ENCODE peak calls at places on chromosome 20, in seven cellular contexts. D is hepatocyte; W is HFF-Myc; H is CD4-positive, alpha-beta T cell; A is IMR-90; P is tibial artery; K is fibroblast of the aortic adventitia. R is an unnamed sample.

GRCh38 chr20:4815618-4816017 is 93.9 kb downstream of the PRND start:
- DNase-seq in D (no peak), W (no peak), H (no peak), A (no peak), P (no peak), K (no peak), R (no peak)

GRCh38 chr20:32440758-32441078 is 82.6 kb downstream of the ASXL1 start:
- DNase-seq in D (no peak), W (no peak), H (no peak), A (no peak), P (no peak), K (no peak), R (no peak)

GRCh38 chr20:25238319-25239037 is 9.4 kb upstream of the PYGB start:
- DNase-seq in D (no peak), W (no peak), H (no peak), A (peak), P (no peak), K (peak), R (no peak)

GRCh38 chr20:36084897-36085617 is 69.5 kb upstream of the EPB41L1 start:
- DNase-seq in D (peak), W (no peak), H (no peak), A (no peak), P (no peak), K (peak), R (no peak)

GRCh38 chr20:52242237-52243230 is 51.0 kb upstream of the ZFP64 start:
- DNase-seq in D (peak), W (no peak), H (no peak), A (peak), P (no peak), K (peak), R (no peak)

GRCh38 chr20:54340206-54340605 is 132.3 kb downstream of the PFDN4 start:
- DNase-seq in D (no peak), W (no peak), H (no peak), A (peak), P (no peak), K (peak), R (no peak)

GRCh38 chr20:33005132-33005566 is 916 bp upstream of the SUN5 start:
- DNase-seq in D (no peak), W (peak), H (no peak), A (peak), P (no peak), K (no peak), R (no peak)

GRCh38 chr20:51446656-51447055 is 95.9 kb downstream of the NFATC2 start:
- DNase-seq in D (peak), W (peak), H (no peak), A (peak), P (peak), K (peak), R (no peak)

GRCh38 chr20:711526-711925 is 35.9 kb upstream of the SCRT2 start:
- DNase-seq in D (no peak), W (no peak), H (no peak), A (no peak), P (no peak), K (no peak), R (no peak)

GRCh38 chr20:63381781-63382431 is 20.8 kb upstream of the CHRNA4 start:
- DNase-seq in D (peak), W (no peak), H (peak), A (no peak), P (no peak), K (no peak), R (peak)

GRCh38 chr20:56453347-56453746 is 15.1 kb upstream of the RTF2 start:
- DNase-seq in D (no peak), W (no peak), H (no peak), A (no peak), P (no peak), K (no peak), R (no peak)

GRCh38 chr20:373171-373890 is 7.2 kb upstream of the TRIB3 start:
- DNase-seq in D (peak), W (peak), H (no peak), A (peak), P (no peak), K (peak), R (no peak)

GRCh38 chr20:38260025-38260377 is 534 bp downstream of the KIAA1755 start:
- DNase-seq in D (no peak), W (no peak), H (no peak), A (no peak), P (no peak), K (peak), R (no peak)

GRCh38 chr20:36819662-36820061 is 46.1 kb upstream of the DSN1 start:
- DNase-seq in D (no peak), W (no peak), H (no peak), A (no peak), P (no peak), K (no peak), R (no peak)

GRCh38 chr20:57392512-57393271 is 1.5 kb downstream of the RBM38 start:
- DNase-seq in D (no peak), W (no peak), H (peak), A (no peak), P (no peak), K (no peak), R (peak)

GRCh38 chr20:61898405-61898804 is 167.3 kb downstream of the TAF4 start:
- DNase-seq in D (no peak), W (no peak), H (no peak), A (no peak), P (no peak), K (no peak), R (no peak)
- TF ChIP-seq CTCF in D (no peak), W (no peak), H (no peak), A (no peak), P (no peak), K (no peak), R (no peak)

GRCh38 chr20:19022118-19022575 is 190.3 kb upstream of the SLC24A3 start:
- DNase-seq in D (no peak), W (no peak), H (no peak), A (no peak), P (no peak), K (no peak), R (no peak)

GRCh38 chr20:19021406-19022117 is 190.9 kb upstream of the SLC24A3 start:
- DNase-seq in D (no peak), W (no peak), H (no peak), A (no peak), P (no peak), K (no peak), R (no peak)

GRCh38 chr20:19017104-19017690 is 195.2 kb upstream of the SLC24A3 start:
- DNase-seq in D (no peak), W (no peak), H (no peak), A (no peak), P (no peak), K (no peak), R (no peak)

GRCh38 chr20:19022791-19023448 is 189.5 kb upstream of the SLC24A3 start:
- DNase-seq in D (no peak), W (no peak), H (no peak), A (no peak), P (no peak), K (no peak), R (no peak)

DNA sequence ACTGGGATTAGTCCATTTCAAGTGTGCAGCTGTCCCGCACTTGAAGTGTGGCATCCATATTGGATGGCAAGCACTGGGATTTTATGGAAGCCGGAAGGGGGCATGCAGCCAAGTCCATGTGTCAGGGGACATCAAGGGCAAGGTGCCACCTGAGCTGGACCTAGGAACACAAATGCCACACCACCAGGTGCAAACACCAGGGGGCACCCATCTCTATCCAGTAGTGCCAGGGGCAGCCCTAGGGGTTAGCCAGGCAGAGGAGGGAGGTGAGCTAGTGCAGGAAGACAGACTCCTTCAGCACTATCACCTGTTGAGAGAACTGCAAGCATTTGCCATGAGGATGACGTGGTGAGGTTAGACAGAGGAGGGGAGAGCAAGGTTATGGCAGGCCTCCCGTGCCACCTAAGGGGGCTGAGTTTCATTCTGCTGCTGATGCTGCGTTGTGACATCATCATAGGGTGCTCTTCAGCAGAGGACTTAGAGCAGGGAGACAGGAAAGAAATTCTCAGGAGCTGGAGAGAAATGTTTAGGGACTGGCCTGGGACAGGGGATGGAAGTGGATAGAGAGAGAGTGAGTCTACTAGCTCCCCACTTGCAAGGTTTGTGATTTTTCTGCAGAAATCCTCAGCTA is 192.6 kb upstream of the SLC24A3 start:
- DNase-seq in D (no peak), W (no peak), H (no peak), A (no peak), P (no peak), K (no peak), R (no peak)
- TF ChIP-seq CTCF in D (no peak), W (no peak), H (no peak), A (no peak), P (no peak), K (no peak), R (no peak)

DNA sequence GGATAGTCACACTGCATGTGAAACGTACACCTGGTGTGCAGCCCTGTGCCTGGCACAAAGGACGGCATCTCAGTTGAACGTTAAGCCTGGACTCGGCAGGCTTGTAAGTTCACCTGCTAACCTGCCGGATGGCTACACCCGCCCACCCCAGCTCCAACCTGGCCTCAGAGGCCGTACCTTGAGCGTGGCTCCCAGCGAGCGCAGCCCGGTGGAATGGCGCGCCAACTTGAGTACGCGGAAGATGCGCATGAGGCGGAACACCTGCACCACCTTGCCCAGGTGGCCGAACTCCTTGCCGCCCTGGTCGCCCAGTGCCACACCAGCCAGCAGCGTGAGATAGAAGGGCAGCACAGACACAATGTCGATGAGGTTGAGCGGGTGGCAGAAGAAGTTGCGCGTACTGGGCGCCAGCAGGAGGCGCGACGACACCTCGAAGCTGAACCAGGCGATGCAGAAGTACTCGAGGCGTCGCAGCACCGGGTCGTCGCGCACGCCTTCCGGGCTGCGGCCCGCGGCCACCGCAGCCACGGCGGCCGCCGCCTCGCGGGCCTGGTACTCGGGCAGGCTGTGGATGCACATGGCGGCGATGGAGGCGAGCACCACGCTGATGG is 3.3 kb downstream of the KCNS1 start:
- DNase-seq in D (no peak), W (no peak), H (no peak), A (no peak), P (no peak), K (peak), R (no peak)
- TF ChIP-seq CTCF in D (no peak), W (no peak), H (no peak), A (peak), P (no peak), K (peak), R (no peak)

DNA sequence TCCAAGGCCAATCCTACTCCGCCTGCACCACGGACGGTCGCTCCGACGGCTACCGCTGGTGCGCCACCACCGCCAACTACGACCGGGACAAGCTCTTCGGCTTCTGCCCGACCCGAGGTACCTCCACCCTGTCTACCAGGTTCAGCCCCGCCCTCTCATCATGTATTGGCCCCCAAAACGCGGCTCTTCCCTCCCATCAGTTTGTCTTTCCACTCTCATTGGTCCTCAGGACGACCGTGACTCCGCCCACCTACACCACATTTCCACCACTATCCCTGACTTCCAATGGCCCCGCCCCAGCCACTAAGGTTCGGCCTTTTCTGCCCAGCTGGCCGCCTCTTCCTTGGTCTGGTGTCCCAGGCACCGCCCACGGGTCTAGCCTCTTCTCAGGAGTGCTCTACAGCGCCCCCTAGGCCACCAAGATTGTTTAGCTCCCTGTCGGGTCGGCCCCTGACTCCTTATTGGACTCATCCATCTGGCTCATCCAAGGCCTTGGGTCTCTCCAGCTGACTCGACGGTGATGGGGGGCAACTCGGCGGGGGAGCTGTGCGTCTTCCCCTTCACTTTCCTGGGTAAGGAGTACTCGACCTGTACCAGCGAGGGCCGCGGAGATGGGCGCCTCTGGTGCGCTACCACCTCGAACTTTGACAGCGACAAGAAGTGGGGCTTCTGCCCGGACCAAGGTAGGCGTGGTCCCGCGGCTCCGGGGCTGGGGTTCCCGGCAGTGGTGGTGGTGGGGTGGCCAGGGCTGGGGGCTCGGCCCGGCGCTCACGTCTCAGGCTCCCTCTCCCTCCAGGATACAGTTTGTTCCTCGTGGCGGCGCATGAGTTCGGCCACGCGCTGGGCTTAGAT is 3.1 kb downstream of the MMP9 start:
- DNase-seq in D (no peak), W (peak), H (no peak), A (peak), P (no peak), K (no peak), R (no peak)
- TF ChIP-seq CTCF in D (peak), W (peak), H (no peak), A (peak), P (no peak), K (peak), R (no peak)

DNA sequence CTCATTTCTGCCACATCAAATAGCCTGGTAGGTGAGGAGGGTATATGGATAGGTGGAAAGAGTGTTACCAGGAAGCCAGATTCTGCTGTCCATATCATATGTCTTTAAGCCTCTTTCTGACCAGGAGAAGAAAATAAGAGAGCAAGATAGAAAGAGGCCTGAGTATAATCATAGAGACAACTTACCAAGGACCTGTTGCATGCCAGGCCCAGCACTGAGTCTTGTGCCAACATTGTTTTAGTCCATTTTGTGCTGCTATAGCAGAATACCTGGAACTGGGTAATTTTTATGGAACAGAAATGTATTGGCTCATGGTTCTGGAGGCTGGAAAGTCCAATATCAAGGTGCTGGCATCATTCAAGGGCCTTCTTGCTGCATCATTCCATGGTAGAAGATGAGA is 7.3 kb upstream of the ADA start:
- DNase-seq in D (no peak), W (no peak), H (no peak), A (no peak), P (no peak), K (no peak), R (no peak)
- TF ChIP-seq CTCF in D (no peak), W (no peak), H (no peak), A (no peak), P (no peak), K (no peak), R (no peak)

DNA sequence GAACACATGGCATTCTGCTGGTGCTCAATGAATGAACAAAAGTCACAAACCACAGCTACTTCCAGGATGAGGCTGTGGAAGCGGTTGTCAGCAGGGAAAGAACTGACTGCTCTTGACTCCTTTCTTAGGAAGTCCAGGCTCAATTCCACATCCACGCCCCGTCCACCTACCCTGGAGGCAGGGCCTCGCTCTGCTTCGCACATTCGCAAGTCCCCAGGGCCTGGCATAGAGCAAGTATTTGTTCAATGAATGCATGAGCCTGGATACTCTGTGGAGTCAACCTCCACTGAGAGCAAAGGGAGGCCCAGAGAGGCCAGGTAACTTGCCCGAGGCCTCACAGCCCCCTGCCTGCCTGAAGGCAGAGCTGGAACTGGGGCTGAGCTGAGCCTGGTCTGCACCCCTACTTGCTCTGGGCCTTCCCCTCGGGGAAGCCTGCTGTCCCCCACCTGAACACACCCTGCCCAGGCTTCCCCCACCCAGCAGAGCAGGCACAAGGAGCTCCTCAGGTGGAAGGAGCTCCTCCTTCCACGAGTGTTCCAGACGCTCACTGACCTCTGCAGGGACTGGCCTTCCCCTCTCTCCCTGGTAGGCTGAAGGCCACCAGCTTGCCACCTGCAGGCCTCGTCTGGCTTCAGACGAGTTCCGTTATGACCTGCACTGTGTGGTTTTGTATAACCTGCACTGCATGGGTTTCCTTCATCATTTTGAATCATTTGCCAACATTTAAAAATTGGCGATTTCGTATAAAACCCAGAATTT is 119.3 kb upstream of the PTPN1 start:
- DNase-seq in D (no peak), W (no peak), H (no peak), A (no peak), P (no peak), K (no peak), R (no peak)
- TF ChIP-seq CTCF in D (no peak), W (no peak), H (no peak), A (no peak), P (no peak), K (no peak), R (no peak)

DNA sequence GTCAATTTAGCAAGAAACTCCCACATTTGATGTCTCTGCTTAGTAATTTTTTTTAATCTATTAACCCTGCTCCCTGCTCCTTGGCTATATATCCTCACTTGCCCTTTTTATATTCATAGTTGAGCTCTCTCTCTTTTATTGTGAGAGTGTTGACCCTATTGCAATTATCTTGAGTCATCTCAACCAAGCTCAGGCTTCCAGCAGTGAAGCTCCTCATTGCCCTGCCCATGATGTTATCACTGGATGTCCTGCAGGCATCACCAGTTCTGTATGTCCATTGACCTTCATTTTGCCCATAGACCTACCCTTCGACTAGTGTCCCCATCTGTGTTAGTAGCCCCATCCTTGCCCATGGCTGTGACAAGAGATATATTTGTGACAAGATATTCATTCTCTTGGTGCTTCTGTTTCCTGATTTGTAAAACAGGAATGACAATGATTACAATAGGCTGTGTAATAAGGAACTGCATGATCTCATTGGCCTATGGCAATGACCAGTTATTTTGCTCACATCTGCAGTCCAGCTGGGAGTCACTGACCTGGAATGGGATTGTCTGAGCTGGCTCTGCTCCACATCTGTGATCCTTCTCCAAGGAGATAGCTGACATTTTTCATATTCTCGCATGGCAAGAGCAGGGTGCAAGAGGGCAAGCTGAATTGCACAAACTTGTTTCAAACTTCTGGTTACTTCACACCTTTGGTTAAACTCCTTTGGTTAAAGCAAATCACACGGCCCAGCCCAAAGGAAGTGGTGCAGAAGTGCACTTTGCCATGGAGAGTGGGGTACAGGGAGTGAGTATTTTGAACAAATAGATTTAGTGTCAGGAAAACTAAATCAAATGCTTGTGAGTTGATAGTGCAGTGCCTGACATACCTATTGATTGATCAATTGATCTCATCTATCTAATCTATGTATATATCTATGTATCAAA is 47.7 kb upstream of the CST5 start:
- DNase-seq in D (no peak), W (no peak), H (no peak), A (no peak), P (no peak), K (peak), R (no peak)
- TF ChIP-seq CTCF in D (no peak), W (no peak), H (no peak), A (no peak), P (no peak), K (no peak), R (no peak)

DNA sequence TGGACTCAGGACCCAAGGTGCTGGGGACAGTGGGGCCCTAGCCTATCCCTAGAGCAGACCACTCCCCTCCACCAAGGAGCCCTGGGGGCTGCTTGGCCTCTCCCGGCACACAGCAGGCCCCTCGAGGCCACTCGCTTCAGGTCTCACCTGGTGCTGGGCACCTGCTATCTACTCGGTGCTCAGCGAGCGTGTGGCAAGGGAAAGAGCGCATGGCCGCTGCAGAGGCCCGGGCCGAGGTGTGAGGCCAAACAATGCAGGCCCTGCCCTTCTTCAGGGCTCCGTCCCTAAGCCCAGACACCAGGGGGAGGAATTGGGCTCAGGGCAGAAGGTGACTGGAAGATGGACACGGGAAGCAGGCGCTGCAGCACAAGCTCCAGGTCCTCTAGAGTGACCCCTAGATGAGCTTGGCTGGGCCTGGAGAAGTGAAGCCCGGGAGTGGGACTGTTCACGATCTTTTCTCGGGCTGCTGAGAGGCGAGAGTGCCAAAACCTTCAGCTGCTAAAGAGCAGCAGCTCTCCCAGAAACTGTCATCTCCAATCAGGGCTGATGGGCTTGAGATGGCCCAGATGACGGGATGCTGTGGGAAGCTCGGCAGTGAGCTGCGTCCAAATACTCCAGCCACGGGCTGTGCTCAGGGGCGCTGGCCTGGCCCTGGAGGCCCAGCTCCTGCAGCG is 43.9 kb downstream of the APCDD1L start:
- DNase-seq in D (peak), W (no peak), H (no peak), A (peak), P (no peak), K (peak), R (no peak)
- TF ChIP-seq CTCF in D (no peak), W (no peak), H (no peak), A (no peak), P (no peak), K (no peak), R (no peak)

R was measured in activated B cell treated with CpG ODN at 0.5 μM for 24 hours.